ENCODE peak calls at places on chromosomes 3 and 15, in seven cellular contexts. C, N, I, A, O, X and E are unnamed samples.

GRCh38 chr3:47542614-47543173 is 29.2 kb upstream of the ELP6 start:
- DNase-seq in X (peak; percentile 51), I (no peak), N (no peak), O (no peak), C (peak; percentile 26), A (no peak), E (no peak)

GRCh38 chr3:42702066-42702951 is at the start of gene HHATL:
- DNase-seq in C (no peak), I (no peak), A (no peak), N (peak; percentile 26), X (no peak), O (no peak), E (peak; percentile 82)

GRCh38 chr3:58272891-58273290 is 33.2 kb upstream of the RPP14 start:
- DNase-seq in C (no peak), X (peak; percentile 16), N (no peak), A (no peak), I (no peak), O (no peak), E (no peak)

GRCh38 chr3:102165367-102165766 is 269.4 kb upstream of the ZPLD1 start:
- DNase-seq in A (no peak), O (no peak), I (peak; percentile 26), X (peak; percentile 92), C (no peak), N (no peak), E (no peak)

GRCh38 chr15:53837263-53837662 is 77.8 kb upstream of the WDR72 start:
- DNase-seq in C (no peak), A (peak; percentile 25), X (no peak), N (no peak), I (peak; percentile 38), O (peak; percentile 71), E (no peak)

GRCh38 chr3:171309906-171310359 is 150.3 kb downstream of the TNIK start:
- DNase-seq in X (peak; percentile 70), A (peak; percentile 72), C (peak; percentile 90), O (no peak), I (peak; percentile 70), N (no peak), E (no peak)

GRCh38 chr3:121619691-121620090 is 26.5 kb downstream of the FBXO40 start:
- DNase-seq in A (no peak), O (no peak), N (no peak), I (no peak), C (no peak), X (peak; percentile 3), E (no peak)

GRCh38 chr15:82873000-82873680 is 63.7 kb downstream of the WHAMM start:
- DNase-seq in A (no peak), N (no peak), X (no peak), I (no peak), C (no peak), O (no peak), E (no peak)

GRCh38 chr15:74950078-74951000 is 6.2 kb downstream of the RPP25 start:
- DNase-seq in O (peak; percentile 75), X (peak; percentile 64), I (peak; percentile 80), N (peak; percentile 94), A (peak; percentile 52), C (peak; percentile 79), E (peak; percentile 92)

GRCh38 chr3:158532099-158532734 is 38.8 kb upstream of the MLF1 start:
- DNase-seq in C (peak; percentile 47), O (no peak), X (peak; percentile 62), I (peak; percentile 77), N (no peak), A (peak; percentile 38), E (no peak)

GRCh38 chr3:4001976-4002375 is 202.7 kb downstream of the LRRN1 start:
- DNase-seq in X (no peak), C (no peak), N (no peak), O (no peak), I (no peak), A (no peak), E (no peak)

GRCh38 chr3:3992312-3992874 is 193.2 kb downstream of the LRRN1 start:
- DNase-seq in C (no peak), I (no peak), N (no peak), O (no peak), A (no peak), X (no peak), E (no peak)

DNA sequence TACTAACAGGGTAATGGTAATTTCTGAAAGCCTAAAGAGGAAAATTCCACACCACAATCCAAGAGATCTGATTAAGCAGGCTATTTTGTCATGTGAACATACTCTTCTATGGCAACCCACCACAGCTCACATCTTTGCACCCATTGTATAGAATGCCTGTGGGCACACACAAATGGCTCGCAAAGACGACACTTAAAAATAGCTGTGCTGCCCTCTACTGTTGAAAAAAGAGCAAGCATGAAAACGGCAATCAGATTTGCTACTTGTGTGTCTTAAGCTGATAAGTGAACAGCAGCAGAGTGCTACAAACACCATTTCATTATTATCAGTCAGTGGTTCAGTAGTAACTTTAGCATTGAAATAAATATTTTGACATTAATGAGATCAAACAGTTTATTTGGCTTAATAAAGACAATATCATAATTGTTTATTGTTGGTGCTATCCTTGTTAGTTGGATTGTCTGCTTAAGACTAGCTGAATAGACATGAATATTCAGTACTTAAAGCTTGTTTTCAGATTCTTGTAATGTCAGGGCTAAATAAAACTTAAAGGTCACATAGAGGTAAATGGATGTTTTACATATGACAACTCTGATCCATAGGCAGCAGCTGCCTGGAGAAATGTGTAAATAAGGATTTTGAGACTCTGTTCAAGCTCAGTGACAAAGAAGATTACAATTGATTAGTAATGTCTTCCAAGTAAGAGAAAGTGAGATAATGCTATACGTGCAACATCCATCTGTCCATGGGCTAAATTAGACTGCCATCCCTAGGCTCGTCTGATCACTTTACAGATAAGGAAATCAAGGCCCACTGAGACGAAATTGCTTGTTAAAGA is 199.1 kb downstream of the LRRN1 start:
- DNase-seq in N (peak; percentile 48), O (no peak), I (peak; percentile 61), C (peak; percentile 1), A (peak; percentile 45), X (no peak), E (no peak)
- TF ChIP-seq CTCF in N (no peak), O (no peak), I (peak; percentile 67), C (peak; percentile 13), A (peak; percentile 65), X (no peak), E (peak; percentile 58)

DNA sequence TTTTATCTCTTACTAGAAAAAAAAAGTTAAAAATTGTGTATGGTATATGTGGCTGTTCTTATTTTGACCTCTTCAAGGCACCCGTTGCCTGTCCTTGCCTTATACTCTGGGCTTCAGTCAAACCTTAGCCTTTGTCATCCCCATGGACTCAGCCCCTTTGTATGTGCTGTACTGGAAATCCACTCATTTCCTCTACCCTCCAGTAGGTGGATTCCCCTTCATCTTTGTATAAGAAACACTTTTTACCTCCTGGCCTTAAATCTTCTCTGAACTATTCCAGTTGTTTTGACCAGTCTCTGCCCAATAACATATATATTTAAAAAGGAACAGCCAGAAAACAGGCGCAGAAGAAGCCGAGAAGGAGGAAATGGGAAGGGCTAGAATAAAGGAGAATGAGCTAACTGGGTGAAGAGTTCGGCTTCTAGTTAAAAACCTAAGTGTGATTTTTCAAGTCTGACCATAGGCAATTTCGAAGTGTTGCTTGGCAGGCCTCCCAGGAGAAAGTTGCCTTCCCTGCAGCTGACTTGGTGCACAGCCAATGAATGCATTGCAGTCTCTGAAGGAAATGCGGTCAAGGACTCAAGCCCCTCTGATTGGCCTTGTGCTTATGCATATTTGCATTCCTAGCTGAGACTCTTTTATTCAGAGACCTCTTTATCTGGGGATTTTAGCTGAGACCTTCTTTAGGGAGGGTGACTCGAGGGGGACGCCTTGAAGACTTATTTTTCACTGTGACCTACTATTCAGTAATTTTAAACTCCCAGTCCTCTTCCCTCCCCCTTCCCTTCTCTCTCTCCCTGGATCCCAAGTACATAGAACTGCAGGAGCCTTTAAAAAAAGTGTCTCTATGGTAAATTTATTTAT is 277.4 kb downstream of the ROBO1 start:
- DNase-seq in A (peak; percentile 42), N (peak; percentile 48), I (peak; percentile 39), X (peak; percentile 54), O (peak; percentile 72), C (peak; percentile 33), E (no peak)
- TF ChIP-seq CTCF in A (peak; percentile 21), N (no peak), I (no peak), X (peak; percentile 8), O (no peak), C (no peak), E (peak; percentile 17)

GRCh38 chr15:78810377-78811123 is 714 bp downstream of the ADAMTS7 start:
- DNase-seq in O (peak; percentile 54), N (peak; percentile 55), A (peak; percentile 8), I (peak; percentile 43), C (peak; percentile 50), X (peak; percentile 14), E (no peak)

GRCh38 chr15:78811124-78811824 is at the start of gene ADAMTS7:
- DNase-seq in N (peak; percentile 81), O (peak; percentile 61), A (peak; percentile 19), X (peak; percentile 66), C (peak; percentile 73), I (peak; percentile 58), E (peak; percentile 94)

GRCh38 chr15:78807359-78807758 is 3.9 kb downstream of the ADAMTS7 start:
- DNase-seq in C (no peak), A (no peak), O (no peak), I (no peak), N (no peak), X (no peak), E (no peak)

GRCh38 chr15:78810003-78810376 is 1.3 kb downstream of the ADAMTS7 start:
- DNase-seq in O (no peak), N (no peak), X (no peak), I (no peak), A (peak; percentile 8), C (no peak), E (no peak)

GRCh38 chr15:78808550-78808949 is 2.7 kb downstream of the ADAMTS7 start:
- DNase-seq in X (no peak), N (no peak), A (peak; percentile 27), O (no peak), C (peak; percentile 44), I (peak; percentile 54), E (no peak)
- TF ChIP-seq CTCF in X (peak; percentile 38), N (no peak), A (peak; percentile 71), O (no peak), C (peak; percentile 67), I (peak; percentile 34), E (peak; percentile 51)

GRCh38 chr3:190883141-190883540 is 20.6 kb upstream of the GMNC start:
- DNase-seq in A (no peak), N (no peak), C (no peak), O (no peak), I (no peak), X (no peak), E (no peak)

GRCh38 chr3:190886945-190887344 is 24.5 kb upstream of the GMNC start:
- DNase-seq in I (peak; percentile 31), X (no peak), O (no peak), N (no peak), C (no peak), A (peak; percentile 40), E (no peak)

DNA sequence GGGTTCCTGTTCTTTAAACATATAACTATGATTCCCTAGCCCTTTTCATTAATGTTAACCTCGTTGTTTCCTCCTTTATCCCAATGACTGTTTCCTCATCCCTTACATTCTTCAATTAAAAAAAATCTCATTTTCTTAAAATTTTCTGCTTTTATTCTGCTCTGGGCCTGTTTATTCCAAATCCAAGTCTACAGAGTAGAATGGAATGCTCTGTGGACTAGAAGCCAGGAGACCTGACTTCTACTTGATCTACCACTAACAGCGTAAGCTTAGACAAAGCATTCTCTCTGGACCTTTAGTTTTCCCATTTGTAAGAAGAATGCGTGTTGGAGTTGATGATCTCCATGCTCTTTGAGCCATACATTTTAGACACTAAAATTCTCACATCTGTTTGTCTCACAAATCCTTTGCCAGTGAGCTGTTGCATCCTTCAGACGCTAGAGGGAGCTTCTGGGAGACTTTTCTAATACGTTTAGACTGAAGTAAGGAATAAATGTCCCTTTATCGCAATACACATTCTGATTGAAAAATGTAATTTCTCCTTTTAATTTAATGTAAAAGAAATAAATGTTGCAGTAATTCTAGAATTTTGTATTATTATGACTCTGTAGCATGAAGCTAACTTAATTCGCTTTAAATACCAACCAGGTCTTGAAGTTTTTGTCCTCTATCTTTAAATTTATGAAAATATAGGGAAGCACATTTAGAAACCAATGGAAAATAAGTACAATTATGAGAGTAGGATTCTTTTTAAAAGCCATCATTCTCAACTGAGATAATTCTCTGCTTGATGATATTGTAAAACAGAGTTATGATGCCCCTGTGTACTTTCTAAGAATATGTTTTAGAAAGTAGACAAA is 21.7 kb upstream of the GMNC start:
- DNase-seq in O (peak; percentile 37), A (peak; percentile 47), C (peak; percentile 65), X (peak; percentile 61), N (peak; percentile 66), I (peak; percentile 80), E (no peak)
- TF ChIP-seq CTCF in O (peak; percentile 47), A (peak; percentile 82), C (peak; percentile 96), X (peak; percentile 99), N (peak; percentile 15), I (peak; percentile 82), E (peak; percentile 92)